ENCODE peak calls at places on chromosomes 7 and 10, in five cellular contexts. One of them, this sample, is unnamed.
A peak's percentile ranks its signal among the peaks of the same experiment; 100 is the strongest.

GRCh38 chr10:103859161-103860141 is 4.1 kb upstream of the SH3PXD2A start:
- DNase-seq in AG04450: no peak
- DNase-seq in fibroblast of the aortic adventitia: peak; percentile 83
- DNase-seq in transverse colon: peak; percentile 73
- DNase-seq in heart right ventricle: peak; percentile 73
- DNase-seq in this sample: peak; percentile 15

GRCh38 chr10:15405319-15405718 is 34.2 kb upstream of the FAM171A1 start:
- DNase-seq in AG04450: no peak
- DNase-seq in transverse colon: no peak
- DNase-seq in heart right ventricle: no peak
- DNase-seq in fibroblast of the aortic adventitia: no peak
- DNase-seq in this sample: no peak

GRCh38 chr10:104589431-104589830 is 51.7 kb upstream of the SORCS3 start:
- DNase-seq in heart right ventricle: no peak
- DNase-seq in transverse colon: no peak
- DNase-seq in AG04450: no peak
- DNase-seq in fibroblast of the aortic adventitia: no peak
- DNase-seq in this sample: no peak

GRCh38 chr10:116848032-116848911 is 1.0 kb upstream of the ENO4 start:
- DNase-seq in transverse colon: peak; percentile 24
- DNase-seq in heart right ventricle: no peak
- DNase-seq in fibroblast of the aortic adventitia: no peak
- DNase-seq in AG04450: no peak
- DNase-seq in this sample: peak; percentile 60

GRCh38 chr10:63376560-63377304 is 89.0 kb downstream of the JMJD1C start:
- DNase-seq in transverse colon: no peak
- DNase-seq in heart right ventricle: no peak
- DNase-seq in AG04450: no peak
- DNase-seq in fibroblast of the aortic adventitia: peak; percentile 58
- DNase-seq in this sample: peak; percentile 59

GRCh38 chr7:31109751-31110150 is 57.6 kb downstream of the ADCYAP1R1 start:
- DNase-seq in heart right ventricle: no peak
- DNase-seq in transverse colon: no peak
- DNase-seq in AG04450: no peak
- DNase-seq in fibroblast of the aortic adventitia: no peak
- DNase-seq in this sample: no peak

GRCh38 chr7:29865526-29865925 is 59.2 kb downstream of the WIPF3 start:
- DNase-seq in fibroblast of the aortic adventitia: peak; percentile 90
- DNase-seq in transverse colon: no peak
- DNase-seq in heart right ventricle: peak; percentile 18
- DNase-seq in AG04450: no peak
- DNase-seq in this sample: no peak

GRCh38 chr7:16708980-16709379 is 44.6 kb upstream of the TSPAN13 start:
- DNase-seq in transverse colon: no peak
- DNase-seq in AG04450: peak; percentile 73
- DNase-seq in fibroblast of the aortic adventitia: peak; percentile 88
- DNase-seq in heart right ventricle: peak; percentile 8
- DNase-seq in this sample: no peak

GRCh38 chr7:94654764-94655561 is 970 bp downstream of the SGCE start:
- DNase-seq in AG04450: no peak
- DNase-seq in transverse colon: no peak
- DNase-seq in fibroblast of the aortic adventitia: peak; percentile 68
- DNase-seq in heart right ventricle: peak; percentile 32
- DNase-seq in this sample: no peak

GRCh38 chr10:102394079-102394800 is 1.3 kb upstream of the NFKB2 start:
- DNase-seq in heart right ventricle: peak; percentile 97
- DNase-seq in AG04450: peak; percentile 82
- DNase-seq in transverse colon: peak; percentile 97
- DNase-seq in fibroblast of the aortic adventitia: peak; percentile 94
- DNase-seq in this sample: peak; percentile 89
- TF ChIP-seq CTCF in heart right ventricle: peak; percentile 99
- TF ChIP-seq CTCF in AG04450: no peak
- TF ChIP-seq CTCF in transverse colon: peak; percentile 97
- TF ChIP-seq CTCF in fibroblast of the aortic adventitia: no peak
- TF ChIP-seq CTCF in this sample: no peak

DNA sequence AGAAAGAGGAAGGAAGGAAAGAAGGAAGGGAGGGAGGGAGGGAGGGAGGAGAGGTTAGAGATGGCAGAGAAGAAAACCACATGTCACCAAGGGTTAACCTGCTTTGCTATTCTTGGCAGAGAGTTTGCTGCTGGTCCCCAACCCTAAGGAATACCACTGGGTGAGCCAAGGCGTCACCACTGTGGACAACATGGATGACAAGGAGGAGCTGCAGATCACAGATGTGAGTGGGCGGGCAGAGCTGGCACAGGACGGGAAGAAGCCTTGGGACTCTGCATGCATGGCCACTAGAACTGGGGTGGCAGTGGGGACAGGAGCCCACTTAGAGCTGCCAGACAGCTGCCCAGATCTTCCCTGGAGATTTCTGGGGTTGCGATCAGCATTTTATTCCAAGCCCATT is 17.2 kb upstream of the MYH16 start:
- DNase-seq in heart right ventricle: no peak
- DNase-seq in transverse colon: no peak
- DNase-seq in fibroblast of the aortic adventitia: no peak
- DNase-seq in AG04450: no peak
- DNase-seq in this sample: no peak
- H3K4me3 ChIP-seq in heart right ventricle: no peak overlapping the region
- H3K4me3 ChIP-seq in transverse colon: no peak overlapping the region
- H3K4me3 ChIP-seq in fibroblast of the aortic adventitia: no peak overlapping the region
- H3K4me3 ChIP-seq in AG04450: no peak overlapping the region
- H3K4me3 ChIP-seq in this sample: no peak overlapping the region

GRCh38 chr10:42941790-42942189 is 135.1 kb upstream of the RET start:
- DNase-seq in transverse colon: no peak
- DNase-seq in AG04450: no peak
- DNase-seq in fibroblast of the aortic adventitia: no peak
- DNase-seq in heart right ventricle: no peak
- DNase-seq in this sample: no peak

GRCh38 chr10:42942279-42942932 is 134.5 kb upstream of the RET start:
- DNase-seq in transverse colon: no peak
- DNase-seq in fibroblast of the aortic adventitia: no peak
- DNase-seq in heart right ventricle: no peak
- DNase-seq in AG04450: no peak
- DNase-seq in this sample: no peak

GRCh38 chr10:42939685-42940366 is 137.0 kb upstream of the RET start:
- DNase-seq in heart right ventricle: no peak
- DNase-seq in AG04450: no peak
- DNase-seq in fibroblast of the aortic adventitia: no peak
- DNase-seq in transverse colon: no peak
- DNase-seq in this sample: no peak

GRCh38 chr10:42940487-42941157 is 136.2 kb upstream of the RET start:
- DNase-seq in transverse colon: no peak
- DNase-seq in fibroblast of the aortic adventitia: no peak
- DNase-seq in heart right ventricle: no peak
- DNase-seq in AG04450: no peak
- DNase-seq in this sample: no peak

DNA sequence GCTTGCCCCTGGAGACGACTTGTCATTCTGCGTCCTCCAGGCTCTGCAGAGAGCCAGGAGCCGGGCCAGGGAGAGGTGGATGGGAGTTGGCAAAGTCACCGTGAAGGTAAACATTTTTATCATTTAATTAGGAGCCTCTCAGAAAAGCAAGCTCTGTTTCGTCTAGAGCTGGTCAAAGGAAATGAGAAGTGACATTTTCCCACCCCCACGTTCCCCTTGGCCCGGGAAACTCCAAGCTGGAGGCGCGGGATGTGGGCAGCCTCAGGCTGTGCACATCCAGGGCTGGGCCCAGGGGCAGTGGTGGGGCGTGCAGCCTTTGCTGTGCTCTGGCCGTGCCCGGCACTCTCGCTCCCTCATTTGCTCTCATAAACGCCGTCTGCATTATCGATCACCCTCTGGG is 135.6 kb upstream of the RET start:
- DNase-seq in transverse colon: no peak
- DNase-seq in fibroblast of the aortic adventitia: no peak
- DNase-seq in AG04450: no peak
- DNase-seq in heart right ventricle: no peak
- DNase-seq in this sample: no peak
- TF ChIP-seq CTCF in transverse colon: no peak
- TF ChIP-seq CTCF in fibroblast of the aortic adventitia: no peak
- TF ChIP-seq CTCF in AG04450: no peak
- TF ChIP-seq CTCF in heart right ventricle: no peak
- TF ChIP-seq CTCF in this sample: no peak

DNA sequence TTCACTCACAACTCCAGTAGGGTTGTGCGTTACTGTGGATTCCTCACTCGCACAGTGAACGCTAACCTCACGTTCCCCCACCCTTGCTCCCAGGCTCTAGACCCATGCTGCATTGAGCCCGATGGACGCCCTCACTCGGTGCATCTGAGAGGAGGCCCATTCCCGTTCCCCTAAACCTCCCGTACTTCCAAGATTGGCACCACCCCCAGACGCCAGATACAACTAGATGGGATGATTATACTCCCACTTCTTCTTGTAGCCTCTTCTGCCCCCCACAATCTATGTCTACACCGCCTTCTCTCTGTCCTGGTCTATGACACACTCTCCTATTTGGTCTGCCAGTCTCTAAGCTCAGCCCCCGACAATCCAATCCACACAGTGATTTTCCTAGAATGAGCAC is 57.3 kb upstream of the NCAPG2 start:
- DNase-seq in fibroblast of the aortic adventitia: no peak
- DNase-seq in transverse colon: no peak
- DNase-seq in AG04450: no peak
- DNase-seq in heart right ventricle: no peak
- DNase-seq in this sample: no peak
- H3K4me3 ChIP-seq in fibroblast of the aortic adventitia: no peak overlapping the region
- H3K4me3 ChIP-seq in transverse colon: no peak overlapping the region
- H3K4me3 ChIP-seq in AG04450: no peak overlapping the region
- H3K4me3 ChIP-seq in heart right ventricle: no peak overlapping the region
- H3K4me3 ChIP-seq in this sample: no peak overlapping the region

DNA sequence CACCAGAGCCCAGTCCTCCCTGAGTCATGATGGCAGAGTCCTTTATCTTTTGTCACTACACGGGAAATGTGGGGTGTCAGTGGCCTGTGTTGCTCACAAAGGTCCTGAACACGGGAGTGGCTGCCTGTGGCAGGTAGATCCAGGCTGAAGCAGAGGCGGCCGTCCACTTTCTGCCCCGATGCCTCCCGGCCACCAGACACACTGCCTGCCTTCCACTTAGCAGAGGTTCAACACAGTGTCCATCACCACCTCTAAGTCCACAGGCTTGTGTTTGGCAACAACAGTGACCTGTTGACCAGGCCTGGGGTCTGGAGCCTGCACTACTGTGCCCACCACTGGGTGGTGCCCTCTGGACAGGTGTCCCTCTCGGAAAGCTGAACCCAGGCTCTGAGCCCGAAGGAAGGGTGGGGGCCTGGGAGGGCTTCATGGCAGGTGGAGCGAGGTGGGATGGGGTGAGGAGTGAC is 49.9 kb upstream of the CAMK2B start:
- DNase-seq in fibroblast of the aortic adventitia: no peak
- DNase-seq in transverse colon: no peak
- DNase-seq in AG04450: no peak
- DNase-seq in heart right ventricle: no peak
- DNase-seq in this sample: no peak
- TF ChIP-seq CTCF in fibroblast of the aortic adventitia: peak; percentile 11
- TF ChIP-seq CTCF in transverse colon: no peak
- TF ChIP-seq CTCF in AG04450: no peak
- TF ChIP-seq CTCF in heart right ventricle: peak; percentile 58
- TF ChIP-seq CTCF in this sample: peak; percentile 47

GRCh38 chr10:597976-598375 is 91.5 kb downstream of the DIP2C start:
- DNase-seq in fibroblast of the aortic adventitia: no peak
- DNase-seq in transverse colon: no peak
- DNase-seq in AG04450: no peak
- DNase-seq in heart right ventricle: no peak
- DNase-seq in this sample: no peak
- H3K4me3 ChIP-seq in fibroblast of the aortic adventitia: no peak overlapping the region
- H3K4me3 ChIP-seq in transverse colon: no peak overlapping the region
- H3K4me3 ChIP-seq in AG04450: no peak overlapping the region
- H3K4me3 ChIP-seq in heart right ventricle: no peak overlapping the region
- H3K4me3 ChIP-seq in this sample: no peak overlapping the region

GRCh38 chr10:13270877-13271551 is 28.9 kb downstream of the PHYH start:
- DNase-seq in transverse colon: peak; percentile 18
- DNase-seq in AG04450: no peak
- DNase-seq in fibroblast of the aortic adventitia: peak; percentile 71
- DNase-seq in heart right ventricle: no peak
- DNase-seq in this sample: no peak

GRCh38 chr10:13272164-13272571 is 27.7 kb downstream of the PHYH start:
- DNase-seq in transverse colon: peak; percentile 12
- DNase-seq in heart right ventricle: peak; percentile 40
- DNase-seq in AG04450: peak; percentile 38
- DNase-seq in fibroblast of the aortic adventitia: peak; percentile 58
- DNase-seq in this sample: peak; percentile 12

GRCh38 chr10:13268841-13269240 is 31.0 kb downstream of the PHYH start:
- DNase-seq in heart right ventricle: no peak
- DNase-seq in fibroblast of the aortic adventitia: peak; percentile 18
- DNase-seq in transverse colon: no peak
- DNase-seq in AG04450: no peak
- DNase-seq in this sample: no peak

GRCh38 chr10:13268310-13268709 is 31.6 kb downstream of the PHYH start:
- DNase-seq in AG04450: no peak
- DNase-seq in fibroblast of the aortic adventitia: no peak
- DNase-seq in transverse colon: no peak
- DNase-seq in heart right ventricle: no peak
- DNase-seq in this sample: no peak

GRCh38 chr10:13271552-13272163 is 28.2 kb downstream of the PHYH start:
- DNase-seq in heart right ventricle: peak; percentile 7
- DNase-seq in transverse colon: peak; percentile 66
- DNase-seq in AG04450: no peak
- DNase-seq in fibroblast of the aortic adventitia: no peak
- DNase-seq in this sample: peak; percentile 26
- TF ChIP-seq CTCF in heart right ventricle: peak; percentile 42
- TF ChIP-seq CTCF in transverse colon: peak; percentile 15
- TF ChIP-seq CTCF in AG04450: peak; percentile 57
- TF ChIP-seq CTCF in fibroblast of the aortic adventitia: peak; percentile 34
- TF ChIP-seq CTCF in this sample: peak; percentile 88